ENCODE peak calls at places on chromosomes 5 and 9, in seven cellular contexts. V is cardiac fibroblast, F is HFF-Myc, D is NB4, U is upper lobe of right lung, H is GM13976, M is WTC11. W is an unnamed sample.

GRCh38 chr5:73374520-73375235 is 73.9 kb downstream of the FOXD1 start:
- DNase-seq in V (peak), D (no peak), U (no peak), H (no peak), M (no peak), F (no peak), W (no peak)

GRCh38 chr5:100668511-100668910 is 133.3 kb downstream of the FAM174A start:
- DNase-seq in M (no peak), H (no peak), U (no peak), F (no peak), V (peak), D (peak), W (no peak)

GRCh38 chr9:88536951-88537742 is 2.2 kb downstream of the NXNL2 start:
- DNase-seq in F (no peak), H (no peak), M (no peak), D (no peak), U (no peak), V (no peak), W (no peak)

GRCh38 chr5:139194486-139194885 is 3.7 kb downstream of the SIL1 start:
- DNase-seq in V (no peak), D (no peak), M (no peak), U (no peak), F (no peak), H (no peak), W (no peak)

GRCh38 chr9:95733687-95734659 is 141.5 kb upstream of the ERCC6L2 start:
- DNase-seq in U (no peak), H (no peak), F (no peak), M (no peak), V (no peak), D (no peak), W (no peak)

GRCh38 chr9:114308361-114308950 is 14.4 kb upstream of the ORM1 start:
- DNase-seq in U (peak), D (no peak), V (no peak), F (no peak), M (no peak), H (no peak), W (no peak)

GRCh38 chr9:35436940-35437339 is 53.0 kb upstream of the RUSC2 start:
- DNase-seq in U (no peak), H (no peak), M (no peak), D (peak), F (no peak), V (no peak), W (no peak)

GRCh38 chr9:36451949-36452348 is 51.9 kb upstream of the RNF38 start:
- DNase-seq in U (no peak), V (no peak), F (no peak), M (no peak), H (no peak), D (no peak), W (no peak)

GRCh38 chr5:108729306-108729645 is 18.4 kb upstream of the FER start:
- DNase-seq in F (no peak), H (no peak), U (no peak), D (no peak), V (peak), M (no peak), W (no peak)

GRCh38 chr5:149831492-149831891 is 101.4 kb downstream of the PPARGC1B start:
- DNase-seq in M (no peak), D (peak), H (peak), U (no peak), F (no peak), V (peak), W (peak)

GRCh38 chr5:159826351-159827222 is 89.7 kb upstream of the ADRA1B start:
- DNase-seq in M (no peak), D (peak), V (peak), H (peak), F (peak), U (peak), W (no peak)

GRCh38 chr5:151076616-151077015 is 4.2 kb downstream of the TNIP1 start:
- DNase-seq in U (no peak), H (no peak), F (no peak), V (no peak), D (no peak), M (no peak), W (no peak)

GRCh38 chr5:98772415-98773213 is 849 bp upstream of the RGMB start:
- DNase-seq in F (no peak), H (peak), V (peak), M (peak), D (no peak), U (peak), W (peak)

GRCh38 chr9:107172979-107173347 is 110.1 kb upstream of the RAD23B start:
- DNase-seq in M (no peak), F (no peak), D (no peak), H (no peak), U (no peak), V (no peak), W (no peak)

GRCh38 chr9:34612788-34613390 is 992 bp upstream of the RPP25L start:
- DNase-seq in M (peak), U (peak), V (peak), D (peak), H (peak), F (peak), W (peak)

GRCh38 chr9:22228542-22228941 is 218.1 kb upstream of the DMRTA1 start:
- DNase-seq in U (no peak), M (no peak), H (no peak), F (no peak), V (peak), D (no peak), W (no peak)
- TF ChIP-seq CTCF in U (peak), M (no peak), H (no peak), F (peak), V (peak), D (no peak), W (no peak)

GRCh38 chr5:122608222-122608621 is 166.7 kb upstream of the SNX2 start:
- DNase-seq in H (no peak), D (no peak), M (no peak), U (no peak), V (no peak), F (no peak), W (no peak)
- TF ChIP-seq CTCF in H (no peak), D (no peak), M (no peak), U (no peak), V (no peak), F (no peak), W (no peak)

GRCh38 chr5:31809037-31809910 is 170.3 kb downstream of the PDZD2 start:
- DNase-seq in H (peak), V (peak), D (peak), F (peak), U (peak), M (peak), W (peak)
- TF ChIP-seq CTCF in H (peak), V (peak), D (peak), F (peak), U (peak), M (peak), W (peak)

DNA sequence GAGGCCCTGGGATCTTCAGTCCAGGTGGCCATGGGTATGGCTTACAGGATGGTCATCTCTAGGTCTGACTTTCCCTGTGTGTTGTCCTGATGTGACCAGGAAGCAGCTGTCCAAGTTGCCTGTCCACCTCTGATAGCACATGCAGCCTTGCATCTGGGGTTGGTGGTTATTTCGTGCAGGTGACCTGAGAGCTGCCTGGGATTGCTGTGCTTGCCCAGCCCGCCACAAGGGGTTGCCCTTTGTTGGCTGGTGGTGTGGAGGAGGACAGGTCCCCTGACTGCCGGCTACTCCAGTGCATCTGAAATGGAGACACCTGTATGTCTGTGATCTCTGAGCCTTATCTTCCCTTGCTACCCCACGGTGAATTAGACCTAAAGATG is 212.6 kb downstream of the ARHGAP26 start:
- DNase-seq in D (no peak), M (peak), U (no peak), H (no peak), V (no peak), F (no peak), W (no peak)
- TF ChIP-seq CTCF in D (peak), M (no peak), U (peak), H (no peak), V (no peak), F (no peak), W (no peak)

GRCh38 chr9:126203313-126203712 is 123.3 kb upstream of the MVB12B start:
- DNase-seq in V (no peak), U (no peak), D (peak), H (no peak), M (no peak), F (no peak), W (no peak)
- TF ChIP-seq CTCF in V (no peak), U (no peak), D (peak), H (no peak), M (no peak), F (peak), W (peak)

GRCh38 chr5:81878333-81878732 is 93.5 kb upstream of the ATG10 start:
- DNase-seq in F (no peak), D (peak), U (no peak), M (no peak), V (peak), H (no peak), W (no peak)
- TF ChIP-seq CTCF in F (no peak), D (no peak), U (no peak), M (no peak), V (no peak), H (no peak), W (no peak)

GRCh38 chr5:14816999-14817761 is 54.4 kb downstream of the ANKH start:
- DNase-seq in H (no peak), D (no peak), F (no peak), U (no peak), V (peak), M (no peak), W (no peak)
- TF ChIP-seq CTCF in H (no peak), D (no peak), F (no peak), U (no peak), V (no peak), M (no peak), W (no peak)

GRCh38 chr9:133351908-133352634 is 4.1 kb downstream of the RPL7A start:
- DNase-seq in U (no peak), D (peak), V (peak), M (peak), F (peak), H (peak), W (peak)
- TF ChIP-seq CTCF in U (peak), D (peak), V (peak), M (peak), F (peak), H (peak), W (peak)

W was measured in GM20000.